ENCODE peak calls at places on chromosomes 7 and 10, in seven cellular contexts. One of them, this sample, is unnamed.

GRCh38 chr7:101277155-101277554 is 32.3 kb upstream of the FIS1 start:
- DNase-seq in fibroblast of lung: no peak
- DNase-seq in psoas muscle: no peak
- DNase-seq in BJ: no peak
- DNase-seq in mammary epithelial cell: no peak
- DNase-seq in Panc1: no peak
- DNase-seq in fibroblast of pulmonary artery: no peak
- DNase-seq in this sample: no peak

GRCh38 chr10:86786368-86786767 is 29.9 kb downstream of the BMPR1A start:
- DNase-seq in mammary epithelial cell: no peak
- DNase-seq in BJ: no peak
- DNase-seq in Panc1: no peak
- DNase-seq in fibroblast of lung: no peak
- DNase-seq in psoas muscle: no peak
- DNase-seq in fibroblast of pulmonary artery: no peak
- DNase-seq in this sample: no peak

GRCh38 chr7:56287429-56288138 is 171.4 kb upstream of the NUPR2 start:
- DNase-seq in BJ: no peak
- DNase-seq in Panc1: no peak
- DNase-seq in fibroblast of pulmonary artery: no peak
- DNase-seq in fibroblast of lung: no peak
- DNase-seq in psoas muscle: peak
- DNase-seq in mammary epithelial cell: peak
- DNase-seq in this sample: no peak

GRCh38 chr10:116133641-116134040 is 139.4 kb downstream of the GFRA1 start:
- DNase-seq in mammary epithelial cell: no peak
- DNase-seq in Panc1: no peak
- DNase-seq in fibroblast of pulmonary artery: no peak
- DNase-seq in fibroblast of lung: no peak
- DNase-seq in psoas muscle: no peak
- DNase-seq in BJ: no peak
- DNase-seq in this sample: no peak

GRCh38 chr7:40990841-40991240 is 712.0 kb downstream of the INHBA start:
- DNase-seq in Panc1: no peak
- DNase-seq in fibroblast of lung: no peak
- DNase-seq in psoas muscle: no peak
- DNase-seq in mammary epithelial cell: no peak
- DNase-seq in fibroblast of pulmonary artery: peak
- DNase-seq in BJ: no peak
- DNase-seq in this sample: no peak

GRCh38 chr7:132970257-132970656 is 111.6 kb downstream of the CHCHD3 start:
- DNase-seq in fibroblast of lung: no peak
- DNase-seq in fibroblast of pulmonary artery: no peak
- DNase-seq in Panc1: no peak
- DNase-seq in BJ: no peak
- DNase-seq in psoas muscle: no peak
- DNase-seq in mammary epithelial cell: no peak
- DNase-seq in this sample: no peak

GRCh38 chr7:103752995-103753394 is 236.5 kb downstream of the RELN start:
- DNase-seq in psoas muscle: no peak
- DNase-seq in fibroblast of lung: peak
- DNase-seq in mammary epithelial cell: peak
- DNase-seq in Panc1: no peak
- DNase-seq in BJ: no peak
- DNase-seq in fibroblast of pulmonary artery: peak
- DNase-seq in this sample: no peak

GRCh38 chr7:19713676-19714075 is 4.8 kb upstream of the POLR1F start:
- DNase-seq in BJ: no peak
- DNase-seq in fibroblast of pulmonary artery: peak
- DNase-seq in fibroblast of lung: peak
- DNase-seq in mammary epithelial cell: peak
- DNase-seq in Panc1: peak
- DNase-seq in psoas muscle: no peak
- DNase-seq in this sample: peak

GRCh38 chr10:8146650-8147049 is 92.2 kb downstream of the GATA3 start:
- DNase-seq in psoas muscle: no peak
- DNase-seq in Panc1: no peak
- DNase-seq in fibroblast of pulmonary artery: peak
- DNase-seq in BJ: no peak
- DNase-seq in mammary epithelial cell: peak
- DNase-seq in fibroblast of lung: no peak
- DNase-seq in this sample: no peak

GRCh38 chr10:84076540-84077195 is 62.6 kb upstream of the GHITM start:
- DNase-seq in fibroblast of pulmonary artery: peak
- DNase-seq in Panc1: no peak
- DNase-seq in psoas muscle: no peak
- DNase-seq in BJ: no peak
- DNase-seq in fibroblast of lung: no peak
- DNase-seq in mammary epithelial cell: no peak
- DNase-seq in this sample: peak

GRCh38 chr7:47474937-47475879 is 106.7 kb downstream of the TNS3 start:
- DNase-seq in psoas muscle: peak
- DNase-seq in Panc1: peak
- DNase-seq in fibroblast of lung: peak
- DNase-seq in fibroblast of pulmonary artery: peak
- DNase-seq in BJ: peak
- DNase-seq in mammary epithelial cell: peak
- DNase-seq in this sample: no peak

GRCh38 chr7:131010029-131010705 is 276.2 kb upstream of the KLF14 start:
- DNase-seq in fibroblast of lung: no peak
- DNase-seq in fibroblast of pulmonary artery: no peak
- DNase-seq in psoas muscle: peak
- DNase-seq in BJ: no peak
- DNase-seq in Panc1: no peak
- DNase-seq in mammary epithelial cell: no peak
- DNase-seq in this sample: no peak

GRCh38 chr7:118525020-118525419 is 300.5 kb downstream of the ANKRD7 start:
- DNase-seq in mammary epithelial cell: no peak
- DNase-seq in fibroblast of lung: no peak
- DNase-seq in Panc1: no peak
- DNase-seq in BJ: no peak
- DNase-seq in psoas muscle: no peak
- DNase-seq in fibroblast of pulmonary artery: no peak
- DNase-seq in this sample: no peak

GRCh38 chr7:5332579-5332978 is 49.8 kb downstream of the SLC29A4 start:
- DNase-seq in fibroblast of pulmonary artery: no peak
- DNase-seq in BJ: no peak
- DNase-seq in psoas muscle: no peak
- DNase-seq in fibroblast of lung: no peak
- DNase-seq in mammary epithelial cell: no peak
- DNase-seq in Panc1: no peak
- DNase-seq in this sample: no peak

GRCh38 chr7:77310982-77311381 is 105.2 kb downstream of the GSAP start:
- DNase-seq in fibroblast of pulmonary artery: no peak
- DNase-seq in psoas muscle: no peak
- DNase-seq in fibroblast of lung: no peak
- DNase-seq in Panc1: no peak
- DNase-seq in BJ: no peak
- DNase-seq in mammary epithelial cell: no peak
- DNase-seq in this sample: no peak

GRCh38 chr10:15329437-15329836 is 41.7 kb downstream of the FAM171A1 start:
- DNase-seq in fibroblast of pulmonary artery: no peak
- DNase-seq in BJ: no peak
- DNase-seq in Panc1: no peak
- DNase-seq in psoas muscle: no peak
- DNase-seq in fibroblast of lung: no peak
- DNase-seq in mammary epithelial cell: no peak
- DNase-seq in this sample: no peak

GRCh38 chr7:139720186-139720585 is 57.6 kb downstream of the HIPK2 start:
- DNase-seq in fibroblast of lung: no peak
- DNase-seq in Panc1: no peak
- DNase-seq in psoas muscle: no peak
- DNase-seq in fibroblast of pulmonary artery: no peak
- DNase-seq in mammary epithelial cell: no peak
- DNase-seq in BJ: no peak
- DNase-seq in this sample: no peak

GRCh38 chr7:16347461-16348192 is 73.7 kb downstream of the CRPPA start:
- DNase-seq in fibroblast of lung: no peak
- DNase-seq in psoas muscle: no peak
- DNase-seq in mammary epithelial cell: peak
- DNase-seq in fibroblast of pulmonary artery: peak
- DNase-seq in Panc1: no peak
- DNase-seq in BJ: no peak
- DNase-seq in this sample: no peak

GRCh38 chr10:72098301-72099053 is 10.1 kb upstream of the SPOCK2 start:
- DNase-seq in mammary epithelial cell: no peak
- DNase-seq in BJ: no peak
- DNase-seq in Panc1: no peak
- DNase-seq in psoas muscle: no peak
- DNase-seq in fibroblast of pulmonary artery: no peak
- DNase-seq in fibroblast of lung: no peak
- DNase-seq in this sample: peak

GRCh38 chr10:23448802-23449570 is 10.1 kb downstream of the OTUD1 start:
- DNase-seq in mammary epithelial cell: no peak
- DNase-seq in Panc1: no peak
- DNase-seq in BJ: no peak
- DNase-seq in psoas muscle: no peak
- DNase-seq in fibroblast of pulmonary artery: peak
- DNase-seq in fibroblast of lung: peak
- DNase-seq in this sample: peak

GRCh38 chr7:150875791-150876190 is 23.5 kb downstream of the AOC1 start:
- DNase-seq in mammary epithelial cell: no peak
- DNase-seq in fibroblast of lung: no peak
- DNase-seq in BJ: no peak
- DNase-seq in Panc1: no peak
- DNase-seq in fibroblast of pulmonary artery: no peak
- DNase-seq in psoas muscle: no peak
- DNase-seq in this sample: peak

GRCh38 chr7:148242271-148242801 is 348.2 kb upstream of the C7orf33 start:
- DNase-seq in BJ: no peak
- DNase-seq in mammary epithelial cell: peak
- DNase-seq in psoas muscle: no peak
- DNase-seq in fibroblast of lung: peak
- DNase-seq in fibroblast of pulmonary artery: peak
- DNase-seq in Panc1: peak
- DNase-seq in this sample: peak

GRCh38 chr7:139656387-139656786 is 121.4 kb downstream of the HIPK2 start:
- DNase-seq in BJ: no peak
- DNase-seq in fibroblast of lung: no peak
- DNase-seq in Panc1: no peak
- DNase-seq in fibroblast of pulmonary artery: peak
- DNase-seq in psoas muscle: no peak
- DNase-seq in mammary epithelial cell: peak
- DNase-seq in this sample: no peak

GRCh38 chr10:14564268-14564744 is 210.4 kb downstream of the FAM107B start:
- DNase-seq in fibroblast of lung: no peak
- DNase-seq in fibroblast of pulmonary artery: no peak
- DNase-seq in Panc1: no peak
- DNase-seq in mammary epithelial cell: no peak
- DNase-seq in BJ: no peak
- DNase-seq in psoas muscle: no peak
- DNase-seq in this sample: no peak

GRCh38 chr10:110764793-110765512 is 106.8 kb upstream of the PDCD4 start:
- DNase-seq in fibroblast of pulmonary artery: no peak
- DNase-seq in fibroblast of lung: no peak
- DNase-seq in psoas muscle: no peak
- DNase-seq in mammary epithelial cell: no peak
- DNase-seq in Panc1: no peak
- DNase-seq in BJ: no peak
- DNase-seq in this sample: no peak
- H3K4me3 ChIP-seq in fibroblast of pulmonary artery: no peak
- H3K4me3 ChIP-seq in fibroblast of lung: no peak
- H3K4me3 ChIP-seq in psoas muscle: peak
- H3K4me3 ChIP-seq in mammary epithelial cell: no peak
- H3K4me3 ChIP-seq in Panc1: no peak
- H3K4me3 ChIP-seq in BJ: no peak
- H3K4me3 ChIP-seq in this sample: no peak

DNA sequence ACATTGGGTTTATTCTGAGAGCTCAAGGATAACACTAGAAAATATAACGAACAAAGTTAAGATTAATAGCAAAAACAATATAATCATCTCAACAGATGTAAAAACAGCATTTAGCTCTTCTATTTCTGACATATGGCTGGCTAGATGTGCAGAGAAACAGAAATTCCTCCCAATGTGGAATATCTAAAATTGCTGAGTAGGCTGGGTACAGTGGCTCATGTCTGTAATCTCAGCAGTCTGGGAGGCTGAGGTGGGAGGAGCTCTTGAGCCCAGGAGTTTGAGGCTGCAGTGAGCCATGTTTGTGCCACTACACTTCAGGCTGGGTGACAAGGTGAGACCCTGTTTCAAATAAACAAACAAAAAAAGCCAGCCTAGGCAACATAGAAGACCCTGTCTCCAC is 18.1 kb downstream of the ZNF746 start:
- DNase-seq in psoas muscle: no peak
- DNase-seq in BJ: no peak
- DNase-seq in mammary epithelial cell: no peak
- DNase-seq in fibroblast of lung: no peak
- DNase-seq in fibroblast of pulmonary artery: no peak
- DNase-seq in Panc1: no peak
- DNase-seq in this sample: no peak
- H3K4me3 ChIP-seq in psoas muscle: no peak
- H3K4me3 ChIP-seq in BJ: no peak
- H3K4me3 ChIP-seq in mammary epithelial cell: no peak
- H3K4me3 ChIP-seq in fibroblast of lung: no peak
- H3K4me3 ChIP-seq in fibroblast of pulmonary artery: no peak
- H3K4me3 ChIP-seq in Panc1: no peak
- H3K4me3 ChIP-seq in this sample: no peak

DNA sequence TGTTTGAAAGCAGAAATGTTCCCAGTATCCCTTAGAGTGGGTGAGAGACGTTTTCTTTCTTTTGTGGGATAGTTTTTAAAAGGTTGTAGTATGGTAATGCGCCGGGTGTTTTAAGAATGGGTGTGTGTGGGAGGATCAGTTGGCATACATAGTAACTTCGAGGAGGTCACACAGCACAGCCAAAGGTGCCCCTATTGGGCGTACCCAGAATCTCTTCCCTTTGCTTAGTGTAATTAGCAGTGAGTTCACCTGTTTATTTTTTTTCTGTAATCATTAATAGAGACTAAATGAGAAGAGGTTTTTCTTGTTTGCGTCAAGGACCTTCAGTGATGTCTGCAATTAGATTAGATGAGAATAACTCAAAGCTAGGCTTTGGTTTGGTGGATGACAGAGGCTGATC is 1.5 kb downstream of the PLEKHA8 start:
- DNase-seq in fibroblast of pulmonary artery: no peak
- DNase-seq in psoas muscle: no peak
- DNase-seq in Panc1: no peak
- DNase-seq in fibroblast of lung: no peak
- DNase-seq in BJ: no peak
- DNase-seq in mammary epithelial cell: peak
- DNase-seq in this sample: no peak
- H3K4me3 ChIP-seq in fibroblast of pulmonary artery: peak
- H3K4me3 ChIP-seq in psoas muscle: peak
- H3K4me3 ChIP-seq in Panc1: peak
- H3K4me3 ChIP-seq in fibroblast of lung: peak
- H3K4me3 ChIP-seq in BJ: peak
- H3K4me3 ChIP-seq in mammary epithelial cell: peak
- H3K4me3 ChIP-seq in this sample: peak

DNA sequence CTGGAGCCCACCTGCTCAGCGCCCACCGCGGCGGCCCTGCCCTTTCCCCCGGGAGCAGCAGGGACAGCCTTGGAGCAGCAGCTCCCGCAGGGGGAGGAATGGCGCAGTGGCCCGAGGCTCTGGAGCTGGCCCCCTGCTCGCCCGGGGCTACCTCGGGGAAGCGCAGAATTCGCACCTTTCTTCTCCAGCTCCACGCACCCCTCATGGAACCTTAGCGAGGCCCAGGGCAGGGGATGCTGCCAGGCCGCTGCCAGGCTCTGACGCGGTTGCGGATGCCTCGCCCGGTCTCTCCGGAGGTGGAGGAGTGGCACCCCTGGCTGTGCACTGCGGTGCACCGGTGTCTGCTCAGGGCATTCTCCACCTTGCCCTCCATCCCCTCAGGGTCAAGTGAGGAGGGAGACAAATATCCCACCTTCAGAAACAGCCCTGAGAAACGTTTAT is 84.9 kb upstream of the MKI67 start:
- DNase-seq in BJ: no peak
- DNase-seq in psoas muscle: peak
- DNase-seq in Panc1: no peak
- DNase-seq in mammary epithelial cell: no peak
- DNase-seq in fibroblast of lung: no peak
- DNase-seq in fibroblast of pulmonary artery: no peak
- DNase-seq in this sample: no peak
- H3K4me3 ChIP-seq in BJ: peak
- H3K4me3 ChIP-seq in psoas muscle: peak
- H3K4me3 ChIP-seq in Panc1: peak
- H3K4me3 ChIP-seq in mammary epithelial cell: no peak
- H3K4me3 ChIP-seq in fibroblast of lung: no peak
- H3K4me3 ChIP-seq in fibroblast of pulmonary artery: no peak
- H3K4me3 ChIP-seq in this sample: peak